ENCODE peak calls at places on chromosomes 13 and 19, in five cellular contexts. W is HCT116, T is HepG2, C is neural progenitor cell, S is hepatocyte. I is an unnamed sample.

GRCh38 chr13:78238911-78239310 is 320.3 kb upstream of the EDNRB start:
- DNase-seq in W (no peak), T (no peak), C (no peak), S (no peak), I (no peak)

GRCh38 chr19:41853344-41853743 is 6.7 kb upstream of the RPS19 start:
- DNase-seq in W (no peak), T (no peak), C (no peak), S (no peak), I (no peak)

GRCh38 chr19:49064768-49065611 is at the start of gene NTF4:
- DNase-seq in W (no peak), T (peak; percentile 20), C (peak; percentile 88), S (peak; percentile 83), I (peak; percentile 82)

GRCh38 chr13:114053026-114053425 is 79.2 kb upstream of the C13orf46 start:
- DNase-seq in W (no peak), T (no peak), C (no peak), S (peak; percentile 35), I (no peak)

GRCh38 chr13:47555235-47555634 is 445.8 kb downstream of the SUCLA2 start:
- DNase-seq in W (no peak), T (no peak), C (no peak), S (no peak), I (no peak)

GRCh38 chr13:106383791-106384190 is 151.7 kb downstream of the EFNB2 start:
- DNase-seq in W (no peak), T (no peak), C (no peak), S (no peak), I (no peak)

GRCh38 chr13:41613984-41614581 is 156.7 kb downstream of the RGCC start:
- DNase-seq in W (peak; percentile 23), T (peak; percentile 94), C (peak; percentile 16), S (peak; percentile 33), I (no peak)

GRCh38 chr13:111951982-111952565 is 114.9 kb upstream of the SOX1 start:
- DNase-seq in W (no peak), T (no peak), C (no peak), S (no peak), I (no peak)

GRCh38 chr19:35037716-35038622 is 3.6 kb upstream of the HPN start:
- DNase-seq in W (no peak), T (no peak), C (no peak), S (no peak), I (no peak)

GRCh38 chr13:103663996-103664395 is 597.8 kb upstream of the SLC10A2 start:
- DNase-seq in W (no peak), T (no peak), C (no peak), S (no peak), I (no peak)

GRCh38 chr13:27578121-27579030 is 42.0 kb downstream of the LNX2 start:
- DNase-seq in W (no peak), T (no peak), C (no peak), S (no peak), I (peak; percentile 22)

GRCh38 chr13:100491164-100491847 is 97.3 kb downstream of the GGACT start:
- DNase-seq in W (no peak), T (no peak), C (no peak), S (no peak), I (no peak)

GRCh38 chr19:44644391-44645016 is 794 bp downstream of the PVR start:
- DNase-seq in W (no peak), T (peak; percentile 34), C (peak; percentile 57), S (peak; percentile 70), I (peak; percentile 79)

GRCh38 chr19:46967578-46968018 is 52.0 kb upstream of the NPAS1 start:
- DNase-seq in W (no peak), T (no peak), C (no peak), S (no peak), I (no peak)

GRCh38 chr19:38674388-38675133 is 27.1 kb downstream of the ACTN4 start:
- DNase-seq in W (no peak), T (no peak), C (no peak), S (peak; percentile 57), I (no peak)

GRCh38 chr19:398719-399118 is 10.2 kb downstream of the C2CD4C start:
- DNase-seq in W (no peak), T (no peak), C (no peak), S (no peak), I (no peak)

GRCh38 chr19:1226227-1226518 is 11.6 kb downstream of the CBARP start:
- DNase-seq in W (no peak), T (no peak), C (no peak), S (no peak), I (no peak)

GRCh38 chr13:72808917-72809500 is 27.1 kb downstream of the PIBF1 start:
- DNase-seq in W (no peak), T (peak; percentile 9), C (peak; percentile 9), S (peak; percentile 8), I (peak; percentile 39)

GRCh38 chr13:111513766-111514611 is 193.5 kb downstream of the TEX29 start:
- DNase-seq in W (no peak), T (no peak), C (no peak), S (no peak), I (no peak)

GRCh38 chr19:33568706-33569105 is 47.1 kb upstream of the PEPD start:
- DNase-seq in W (no peak), T (no peak), C (no peak), S (no peak), I (no peak)

GRCh38 chr19:49677232-49677881 is at the start of gene PRMT1:
- DNase-seq in W (no peak), T (peak; percentile 35), C (no peak), S (peak; percentile 75), I (peak; percentile 67)

GRCh38 chr19:40831502-40832430 is 18.5 kb downstream of the CYP2A6 start:
- DNase-seq in W (no peak), T (peak; percentile 96), C (no peak), S (peak; percentile 92), I (no peak)

GRCh38 chr19:3096267-3096901 is 2.2 kb downstream of the GNA11 start:
- DNase-seq in W (no peak), T (no peak), C (no peak), S (peak; percentile 36), I (no peak)
- H3K4me3 ChIP-seq in W (no peak overlapping the region), T (peak overlapping the region; percentile 97), C (peak overlapping the region; percentile 82), S (peak overlapping the region; percentile 96), I (peak overlapping the region; percentile 81)

DNA sequence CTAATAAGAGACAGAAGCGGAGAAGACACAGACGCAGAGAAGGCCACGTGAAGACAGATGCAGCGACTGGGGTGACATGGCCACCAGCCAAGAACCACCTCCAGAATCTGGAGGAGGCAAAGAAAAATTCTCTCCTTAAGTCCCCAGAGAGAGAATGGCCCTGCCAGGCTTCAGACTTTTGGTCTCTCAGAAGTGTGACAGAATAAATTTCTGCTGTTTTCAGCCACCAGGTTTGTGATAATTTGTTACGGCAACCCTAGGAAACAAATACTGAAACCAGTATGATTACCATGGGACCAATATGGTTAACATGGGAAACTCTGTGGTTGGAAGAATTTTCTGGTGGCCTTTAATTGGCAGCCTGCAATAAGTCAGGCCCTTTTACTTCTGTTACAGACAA is 63.9 kb upstream of the DOCK9 start:
- DNase-seq in W (no peak), T (no peak), C (no peak), S (no peak), I (no peak)
- H2AFZ ChIP-seq in W (no peak overlapping the region), T (no peak overlapping the region), C (no peak overlapping the region), S (no peak overlapping the region), I (no peak overlapping the region)

GRCh38 chr13:74287672-74288169 is 153.5 kb upstream of the KLF12 start:
- DNase-seq in W (no peak), T (peak; percentile 89), C (peak; percentile 94), S (peak; percentile 89), I (peak; percentile 90)
- H3K4me3 ChIP-seq in W (no peak overlapping the region), T (peak overlapping the region; percentile 59), C (peak overlapping the region; percentile 25), S (no peak overlapping the region), I (peak overlapping the region; percentile 26)

DNA sequence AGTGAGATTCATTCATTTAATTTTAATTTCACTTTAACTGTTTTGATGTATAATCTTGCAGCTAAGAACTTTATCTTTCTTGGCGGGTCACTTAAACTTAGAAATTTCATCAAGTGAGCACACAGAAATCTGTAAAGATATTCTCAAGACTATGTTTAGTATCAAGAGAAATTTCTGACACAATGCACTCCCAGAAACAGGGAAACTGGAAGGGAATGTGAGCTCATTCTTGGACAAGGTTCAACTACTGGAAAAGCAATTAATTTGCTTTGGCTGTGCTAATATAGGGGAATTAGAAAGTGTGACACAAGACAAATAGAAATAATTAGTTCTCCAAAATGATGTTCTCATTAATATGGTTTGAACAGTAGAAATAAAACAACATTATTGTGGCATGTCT is 402.3 kb downstream of the DACH1 start:
- DNase-seq in W (no peak), T (no peak), C (no peak), S (no peak), I (no peak)
- H2AFZ ChIP-seq in W (no peak overlapping the region), T (no peak overlapping the region), C (no peak overlapping the region), S (no peak overlapping the region), I (no peak overlapping the region)